ENCODE peak calls at places on chromosomes 2 and 18, in six cellular contexts. F is epithelial cell of esophagus, A is heart right ventricle, V is PC-3, B is stomach, M is cardiac fibroblast. X is an unnamed sample.
A peak's percentile ranks its signal among the peaks of the same experiment; 100 is the strongest.

GRCh38 chr2:85961754-85962153 is 73.0 kb upstream of the ST3GAL5 start:
- DNase-seq in F (no peak), A (no peak), V (no peak), B (no peak), M (no peak), X (no peak)

GRCh38 chr18:13387856-13388548 is 169.4 kb downstream of the LDLRAD4 start:
- DNase-seq in F (no peak), A (no peak), V (no peak), B (no peak), M (peak; percentile 3), X (no peak)

GRCh38 chr2:6506311-6507258 is 359.1 kb downstream of the CMPK2 start:
- DNase-seq in F (peak; percentile 85), A (no peak), V (peak; percentile 71), B (no peak), M (peak; percentile 2), X (no peak)

GRCh38 chr18:7735194-7735593 is 168.1 kb downstream of the PTPRM start:
- DNase-seq in F (peak; percentile 12), A (no peak), V (no peak), B (no peak), M (no peak), X (no peak)

GRCh38 chr2:179129574-179130238 is 79.8 kb upstream of the CCDC141 start:
- DNase-seq in F (peak; percentile 25), A (no peak), V (peak; percentile 56), B (no peak), M (peak; percentile 32), X (no peak)

GRCh38 chr2:35790292-35790691 is 565.3 kb upstream of the CRIM1 start:
- DNase-seq in F (peak; percentile 85), A (no peak), V (no peak), B (no peak), M (no peak), X (no peak)

GRCh38 chr2:218180728-218181127 is 14.0 kb upstream of the CXCR1 start:
- DNase-seq in F (peak; percentile 33), A (no peak), V (no peak), B (no peak), M (no peak), X (no peak)

GRCh38 chr2:176106636-176107539 is at the start of gene HOXD11:
- DNase-seq in F (peak; percentile 77), A (no peak), V (no peak), B (no peak), M (no peak), X (no peak)

GRCh38 chr2:189641565-189641964 is 19.7 kb upstream of the ASNSD1 start:
- DNase-seq in F (peak; percentile 34), A (no peak), V (no peak), B (no peak), M (peak; percentile 49), X (no peak)

GRCh38 chr2:45117383-45117782 is 108.1 kb upstream of the SIX2 start:
- DNase-seq in F (no peak), A (no peak), V (no peak), B (no peak), M (no peak), X (no peak)

GRCh38 chr2:237143118-237143517 is 57.4 kb downstream of the COPS8 start:
- DNase-seq in F (no peak), A (no peak), V (no peak), B (no peak), M (no peak), X (no peak)

GRCh38 chr2:192060161-192060560 is 134.6 kb downstream of the TMEFF2 start:
- DNase-seq in F (no peak), A (no peak), V (no peak), B (no peak), M (no peak), X (peak; percentile 13)

GRCh38 chr2:197538412-197538811 is 22.5 kb downstream of the MOB4 start:
- DNase-seq in F (no peak), A (no peak), V (no peak), B (no peak), M (peak; percentile 51), X (no peak)

GRCh38 chr2:171568085-171568484 is 45.8 kb downstream of the CYBRD1 start:
- DNase-seq in F (peak; percentile 9), A (no peak), V (peak; percentile 17), B (no peak), M (peak; percentile 18), X (no peak)

GRCh38 chr2:25194576-25195122 is 26.3 kb upstream of the POMC start:
- DNase-seq in F (no peak), A (no peak), V (no peak), B (no peak), M (no peak), X (no peak)

GRCh38 chr2:29841386-29842004 is 79.9 kb downstream of the ALK start:
- DNase-seq in F (peak; percentile 34), A (no peak), V (peak; percentile 59), B (no peak), M (peak; percentile 40), X (no peak)

GRCh38 chr2:39530423-39530866 is 93.4 kb upstream of the MAP4K3 start:
- DNase-seq in F (no peak), A (no peak), V (peak; percentile 66), B (no peak), M (peak; percentile 74), X (no peak)

GRCh38 chr2:122543815-122544214 is 788.4 kb downstream of the TSN start:
- DNase-seq in F (peak; percentile 32), A (no peak), V (peak; percentile 28), B (no peak), M (no peak), X (no peak)

GRCh38 chr2:240963376-240964220 is 34.8 kb upstream of the SNED1 start:
- DNase-seq in F (no peak), A (no peak), V (no peak), B (peak; percentile 19), M (no peak), X (no peak)

GRCh38 chr18:13436596-13436995 is 218.0 kb downstream of the LDLRAD4 start:
- DNase-seq in F (no peak), A (no peak), V (no peak), B (no peak), M (no peak), X (no peak)

GRCh38 chr2:19667085-19667484 is 234.7 kb downstream of the TTC32 start:
- DNase-seq in F (peak; percentile 47), A (no peak), V (peak; percentile 75), B (no peak), M (peak; percentile 77), X (no peak)
- TF ChIP-seq CTCF in F (peak; percentile 46), A (no peak), V (peak; percentile 74), B (no peak), M (peak; percentile 29), X (no peak)

GRCh38 chr2:72953976-72954375 is 36.7 kb downstream of the EMX1 start:
- DNase-seq in F (no peak), A (no peak), V (no peak), B (no peak), M (no peak), X (no peak)
- H3K4me3 ChIP-seq in F (no peak overlapping the region), A (no peak overlapping the region), V (no peak overlapping the region), B (no peak overlapping the region), M (no peak overlapping the region), X (peak overlapping the region; percentile 14)

GRCh38 chr2:168310580-168310979 is 63.2 kb upstream of the STK39 start:
- DNase-seq in F (peak; percentile 67), A (no peak), V (no peak), B (no peak), M (no peak), X (no peak)

GRCh38 chr2:168311265-168311925 is 64.0 kb upstream of the STK39 start:
- DNase-seq in F (peak; percentile 13), A (no peak), V (no peak), B (no peak), M (no peak), X (no peak)

GRCh38 chr2:168314236-168314635 is 66.8 kb upstream of the STK39 start:
- DNase-seq in F (no peak), A (no peak), V (no peak), B (no peak), M (no peak), X (no peak)

GRCh38 chr2:168315331-168316072 is 68.1 kb upstream of the STK39 start:
- DNase-seq in F (no peak), A (no peak), V (no peak), B (no peak), M (no peak), X (no peak)

DNA sequence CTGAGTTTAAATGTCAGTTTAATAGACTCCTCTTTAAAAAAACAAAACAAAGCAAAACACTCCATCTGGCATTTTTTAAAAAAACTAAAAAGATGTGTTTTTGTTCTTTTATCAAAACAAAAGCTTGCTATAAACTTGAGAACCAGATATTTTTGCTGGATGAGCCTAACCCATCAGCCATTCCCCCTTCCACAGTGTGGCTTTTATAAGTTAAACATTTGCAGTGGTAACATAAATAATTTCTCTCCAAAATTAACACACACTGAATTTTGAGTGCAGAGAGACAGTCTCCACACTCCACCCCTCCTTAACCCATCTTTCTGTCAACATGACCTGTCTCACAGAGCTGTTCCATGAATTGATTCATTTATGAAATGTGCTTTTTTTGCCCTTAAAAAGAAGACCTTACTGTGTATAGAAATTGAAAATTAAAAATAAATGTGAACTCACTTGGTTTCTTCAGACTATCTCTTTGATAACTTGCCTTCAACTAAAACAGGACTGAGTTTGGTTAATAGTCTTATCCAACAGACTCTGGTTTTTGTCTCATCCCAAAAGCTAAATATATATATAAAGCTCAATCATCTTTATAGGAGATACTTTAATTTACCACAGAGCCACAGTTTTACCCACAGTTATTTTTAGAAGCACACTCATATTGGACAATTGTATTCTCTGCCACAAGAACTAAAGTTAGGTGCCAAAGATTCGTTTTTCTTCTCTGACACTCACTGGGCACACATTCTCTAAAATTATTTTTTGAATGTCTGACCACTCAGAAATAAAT is 64.8 kb upstream of the STK39 start:
- DNase-seq in F (no peak), A (no peak), V (no peak), B (no peak), M (no peak), X (no peak)
- TF ChIP-seq CTCF in F (no peak), A (no peak), V (no peak), B (no peak), M (no peak), X (no peak)

GRCh38 chr18:35267809-35268208 is 22.2 kb downstream of the ZSCAN30 start:
- DNase-seq in F (no peak), A (peak; percentile 35), V (no peak), B (no peak), M (no peak), X (no peak)
- H3K4me3 ChIP-seq in F (peak overlapping the region; percentile 55), A (peak overlapping the region; percentile 79), V (no peak overlapping the region), B (peak overlapping the region; percentile 57), M (peak overlapping the region; percentile 42), X (no peak overlapping the region)

DNA sequence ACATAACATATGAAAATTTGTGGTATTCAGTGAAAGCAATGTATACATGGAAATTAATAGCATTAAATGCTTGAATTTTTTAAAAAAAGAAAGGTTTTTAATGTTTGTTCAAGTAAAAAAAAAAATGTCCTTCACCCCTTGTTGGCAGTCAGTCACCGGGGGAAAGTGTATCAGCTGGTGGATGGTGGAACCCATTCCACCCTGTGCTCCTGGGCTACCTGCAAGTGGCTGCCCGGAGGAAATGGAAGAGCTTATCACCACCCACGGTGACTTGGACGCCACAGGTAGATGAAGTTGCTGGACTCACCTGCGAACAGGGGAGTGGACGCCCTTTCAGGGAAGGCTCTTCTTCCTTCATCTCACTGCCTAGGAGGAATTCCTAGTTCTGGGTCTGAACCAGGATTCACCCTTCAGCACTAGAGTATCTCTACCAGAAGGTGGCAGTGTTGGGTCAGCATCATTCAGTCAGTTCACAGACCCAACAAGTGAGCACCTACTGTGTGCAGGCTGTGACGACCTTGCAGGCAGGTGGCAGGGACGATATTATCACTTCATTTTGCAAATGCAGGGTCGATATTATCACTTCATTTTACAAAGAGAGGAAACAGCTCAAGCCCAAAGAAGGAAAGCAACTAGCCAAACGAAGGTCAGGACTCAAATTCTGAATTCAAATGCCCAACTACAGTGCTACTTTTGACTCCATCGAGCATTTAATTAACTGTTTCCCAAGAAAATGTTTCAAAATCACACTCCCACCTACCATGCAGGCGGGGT is 35.8 kb downstream of the CIB4 start:
- DNase-seq in F (peak; percentile 70), A (no peak), V (peak; percentile 81), B (no peak), M (peak; percentile 58), X (no peak)
- TF ChIP-seq CTCF in F (peak; percentile 98), A (peak; percentile 85), V (peak; percentile 97), B (peak; percentile 77), M (peak; percentile 89), X (peak; percentile 77)